ENCODE peak calls at places on chromosomes 3 and 15, in six cellular contexts. R, A, W, J, I and X are unnamed samples.

GRCh38 chr3:105619651-105620050 is 249.2 kb downstream of the CBLB start:
- DNase-seq in I (no peak), R (no peak), A (no peak), W (no peak), J (no peak), X (peak)

GRCh38 chr3:14372587-14372986 is 29.8 kb upstream of the SLC6A6 start:
- DNase-seq in A (no peak), J (no peak), R (no peak), I (no peak), W (peak), X (peak)

GRCh38 chr3:171974986-171975837 is 64.2 kb upstream of the FNDC3B start:
- DNase-seq in A (no peak), R (peak), J (no peak), I (peak), W (no peak), X (no peak)

GRCh38 chr15:29612096-29612495 is 210.2 kb downstream of the TJP1 start:
- DNase-seq in J (no peak), I (peak), W (peak), A (no peak), R (peak), X (peak)

GRCh38 chr3:184582583-184582982 is 21.0 kb downstream of the EPHB3 start:
- DNase-seq in I (peak), A (no peak), W (peak), J (peak), R (peak), X (peak)

GRCh38 chr3:170356596-170357175 is 829 bp upstream of the SKIL start:
- DNase-seq in W (peak), J (peak), R (peak), I (peak), A (peak), X (peak)

GRCh38 chr3:160756907-160757623 is 1.0 kb downstream of the PPM1L start:
- DNase-seq in W (peak), I (no peak), A (no peak), J (peak), R (no peak), X (no peak)

GRCh38 chr3:15063238-15063637 is 1.9 kb downstream of the MRPS25 start:
- DNase-seq in I (no peak), W (no peak), A (no peak), R (no peak), J (no peak), X (no peak)

GRCh38 chr3:124669470-124669869 is 60.8 kb upstream of the UMPS start:
- DNase-seq in A (no peak), I (peak), J (no peak), W (no peak), R (peak), X (no peak)

GRCh38 chr15:77901251-77901881 is 176.1 kb downstream of the TBC1D2B start:
- DNase-seq in R (no peak), J (no peak), W (no peak), A (no peak), I (no peak), X (no peak)

GRCh38 chr15:58770519-58770856 is 614 bp upstream of the MINDY2 start:
- DNase-seq in R (peak), A (no peak), J (peak), W (no peak), I (peak), X (no peak)

GRCh38 chr3:172553526-172554252 is 30.5 kb upstream of the TNFSF10 start:
- DNase-seq in A (no peak), R (no peak), J (no peak), I (no peak), W (no peak), X (no peak)

GRCh38 chr3:194979173-194979572 is 291.8 kb downstream of the XXYLT1 start:
- DNase-seq in A (no peak), W (no peak), J (no peak), I (no peak), R (no peak), X (no peak)

GRCh38 chr15:101006931-101007687 is 88.0 kb downstream of the LRRK1 start:
- DNase-seq in J (peak), I (peak), R (peak), A (peak), W (peak), X (peak)

GRCh38 chr3:66336358-66336766 is 115.6 kb downstream of the SLC25A26 start:
- DNase-seq in R (peak), W (no peak), I (peak), A (no peak), J (no peak), X (peak)

GRCh38 chr3:13143381-13144004 is 70.3 kb upstream of the IQSEC1 start:
- DNase-seq in R (no peak), I (no peak), A (no peak), J (no peak), W (no peak), X (no peak)

GRCh38 chr15:46131876-46132275 is 497.0 kb downstream of the SQOR start:
- DNase-seq in W (no peak), A (no peak), I (no peak), J (no peak), R (no peak), X (no peak)

GRCh38 chr3:119145500-119146167 is at the start of gene TEX55:
- DNase-seq in A (no peak), W (peak), I (peak), R (peak), J (no peak), X (peak)

GRCh38 chr15:92839696-92840095 is 60.4 kb upstream of the CHD2 start:
- DNase-seq in A (no peak), J (no peak), W (no peak), R (no peak), I (no peak), X (peak)

GRCh38 chr3:10883478-10884234 is 67.6 kb downstream of the SLC6A11 start:
- DNase-seq in I (no peak), A (no peak), R (peak), W (peak), J (no peak), X (peak)

GRCh38 chr3:33908209-33908851 is 109.9 kb downstream of the PDCD6IP start:
- DNase-seq in A (no peak), R (no peak), W (no peak), J (no peak), I (no peak), X (peak)

GRCh38 chr3:187519428-187519890 is 150.7 kb downstream of the SST start:
- DNase-seq in W (peak), R (peak), J (no peak), I (peak), A (no peak), X (no peak)

GRCh38 chr3:160956785-160957184 is 148.4 kb downstream of the B3GALNT1 start:
- DNase-seq in J (no peak), I (peak), R (peak), W (no peak), A (no peak), X (peak)

GRCh38 chr3:169659858-169660614 is 3.5 kb downstream of the MECOM start:
- DNase-seq in J (no peak), I (no peak), W (peak), A (no peak), R (peak), X (no peak)

GRCh38 chr3:24340161-24340560 is 154.5 kb downstream of the THRB start:
- DNase-seq in A (no peak), J (no peak), I (no peak), R (no peak), W (no peak), X (no peak)

GRCh38 chr3:36957862-36958686 is 13.2 kb upstream of the TRANK1 start:
- DNase-seq in J (no peak), A (no peak), I (peak), W (no peak), R (peak), X (no peak)

GRCh38 chr3:126998728-126999127 is 15.8 kb downstream of the PLXNA1 start:
- DNase-seq in I (no peak), J (no peak), R (no peak), A (no peak), W (no peak), X (no peak)

GRCh38 chr15:90808517-90808939 is 59.9 kb upstream of the FURIN start:
- DNase-seq in R (no peak), I (no peak), W (no peak), J (no peak), A (no peak), X (no peak)

GRCh38 chr15:78449220-78449999 is 11.4 kb downstream of the IREB2 start:
- DNase-seq in I (no peak), R (no peak), J (no peak), W (no peak), A (no peak), X (no peak)

GRCh38 chr3:31880020-31880419 is 101.0 kb downstream of the OSBPL10 start:
- DNase-seq in I (peak), W (no peak), R (peak), A (no peak), J (no peak), X (peak)

GRCh38 chr3:184559336-184559735 is 2.2 kb upstream of the EPHB3 start:
- DNase-seq in I (no peak), J (no peak), A (no peak), R (no peak), W (no peak), X (no peak)

GRCh38 chr3:56282341-56282740 is 185.9 kb downstream of the ERC2 start:
- DNase-seq in W (no peak), I (no peak), R (no peak), J (no peak), A (no peak), X (no peak)

GRCh38 chr15:69538381-69538780 is 85.8 kb downstream of the RPLP1 start:
- DNase-seq in I (no peak), A (no peak), R (no peak), J (no peak), W (no peak), X (no peak)